ENCODE peak calls at places on chromosome 14, in seven cellular contexts. One of them, this sample, is unnamed.

GRCh38 chr14:50021261-50021660 is 95.1 kb downstream of the VCPKMT start:
- DNase-seq in GM12891: no peak
- DNase-seq in tibial nerve: no peak
- DNase-seq in heart left ventricle: no peak
- DNase-seq in upper lobe of left lung: no peak
- DNase-seq in right lobe of liver: no peak
- DNase-seq in body of pancreas: no peak
- DNase-seq in this sample: no peak

GRCh38 chr14:87896393-87897380 is 96.3 kb downstream of the GALC start:
- DNase-seq in GM12891: no peak
- DNase-seq in tibial nerve: no peak
- DNase-seq in heart left ventricle: no peak
- DNase-seq in upper lobe of left lung: no peak
- DNase-seq in right lobe of liver: no peak
- DNase-seq in body of pancreas: peak
- DNase-seq in this sample: peak

GRCh38 chr14:101839236-101839635 is 77.7 kb downstream of the PPP2R5C start:
- DNase-seq in GM12891: no peak
- DNase-seq in tibial nerve: no peak
- DNase-seq in heart left ventricle: no peak
- DNase-seq in upper lobe of left lung: no peak
- DNase-seq in right lobe of liver: no peak
- DNase-seq in body of pancreas: no peak
- DNase-seq in this sample: no peak

GRCh38 chr14:102182190-102182589 is 42.5 kb downstream of the WDR20 start:
- DNase-seq in GM12891: no peak
- DNase-seq in tibial nerve: no peak
- DNase-seq in heart left ventricle: no peak
- DNase-seq in upper lobe of left lung: no peak
- DNase-seq in right lobe of liver: no peak
- DNase-seq in body of pancreas: no peak
- DNase-seq in this sample: no peak

GRCh38 chr14:79451601-79452000 is 759.7 kb downstream of the DIO2 start:
- DNase-seq in GM12891: no peak
- DNase-seq in tibial nerve: no peak
- DNase-seq in heart left ventricle: no peak
- DNase-seq in upper lobe of left lung: no peak
- DNase-seq in right lobe of liver: no peak
- DNase-seq in body of pancreas: no peak
- DNase-seq in this sample: no peak

GRCh38 chr14:52267501-52268190 is at the start of gene PTGDR:
- DNase-seq in GM12891: no peak
- DNase-seq in tibial nerve: no peak
- DNase-seq in heart left ventricle: peak
- DNase-seq in upper lobe of left lung: peak
- DNase-seq in right lobe of liver: no peak
- DNase-seq in body of pancreas: peak
- DNase-seq in this sample: no peak

GRCh38 chr14:92540472-92541048 is 27.0 kb downstream of the RIN3 start:
- DNase-seq in GM12891: no peak
- DNase-seq in tibial nerve: peak
- DNase-seq in heart left ventricle: peak
- DNase-seq in upper lobe of left lung: peak
- DNase-seq in right lobe of liver: peak
- DNase-seq in body of pancreas: peak
- DNase-seq in this sample: peak

GRCh38 chr14:104694475-104694950 is 5.1 kb downstream of the INF2 start:
- DNase-seq in GM12891: no peak
- DNase-seq in tibial nerve: no peak
- DNase-seq in heart left ventricle: no peak
- DNase-seq in upper lobe of left lung: no peak
- DNase-seq in right lobe of liver: peak
- DNase-seq in body of pancreas: no peak
- DNase-seq in this sample: no peak

GRCh38 chr14:22419620-22420019 is 169.4 kb downstream of the DAD1 start:
- DNase-seq in GM12891: no peak
- DNase-seq in tibial nerve: no peak
- DNase-seq in heart left ventricle: no peak
- DNase-seq in upper lobe of left lung: no peak
- DNase-seq in right lobe of liver: no peak
- DNase-seq in body of pancreas: no peak
- DNase-seq in this sample: no peak

GRCh38 chr14:104973215-104974145 is 4.7 kb downstream of the AHNAK2 start:
- DNase-seq in GM12891: no peak
- DNase-seq in tibial nerve: peak
- DNase-seq in heart left ventricle: peak
- DNase-seq in upper lobe of left lung: peak
- DNase-seq in right lobe of liver: peak
- DNase-seq in body of pancreas: peak
- DNase-seq in this sample: peak

GRCh38 chr14:39682563-39682962 is 250.3 kb upstream of the FBXO33 start:
- DNase-seq in GM12891: no peak
- DNase-seq in tibial nerve: no peak
- DNase-seq in heart left ventricle: no peak
- DNase-seq in upper lobe of left lung: no peak
- DNase-seq in right lobe of liver: no peak
- DNase-seq in body of pancreas: no peak
- DNase-seq in this sample: no peak

GRCh38 chr14:77653473-77653872 is 37.0 kb upstream of the SPTLC2 start:
- DNase-seq in GM12891: no peak
- DNase-seq in tibial nerve: no peak
- DNase-seq in heart left ventricle: no peak
- DNase-seq in upper lobe of left lung: no peak
- DNase-seq in right lobe of liver: no peak
- DNase-seq in body of pancreas: no peak
- DNase-seq in this sample: no peak

GRCh38 chr14:91258021-91258618 is 13.6 kb upstream of the GPR68 start:
- DNase-seq in GM12891: no peak
- DNase-seq in tibial nerve: no peak
- DNase-seq in heart left ventricle: peak
- DNase-seq in upper lobe of left lung: peak
- DNase-seq in right lobe of liver: no peak
- DNase-seq in body of pancreas: peak
- DNase-seq in this sample: no peak

GRCh38 chr14:77290705-77291104 is 19.7 kb upstream of the NGB start:
- DNase-seq in GM12891: no peak
- DNase-seq in tibial nerve: no peak
- DNase-seq in heart left ventricle: no peak
- DNase-seq in upper lobe of left lung: no peak
- DNase-seq in right lobe of liver: no peak
- DNase-seq in body of pancreas: no peak
- DNase-seq in this sample: no peak

GRCh38 chr14:59483819-59484610 is at the start of the genes JKAMP and L3HYPDH:
- DNase-seq in GM12891: peak
- DNase-seq in tibial nerve: peak
- DNase-seq in heart left ventricle: peak
- DNase-seq in upper lobe of left lung: peak
- DNase-seq in right lobe of liver: peak
- DNase-seq in body of pancreas: peak
- DNase-seq in this sample: peak

GRCh38 chr14:94391284-94391914 is 3.0 kb upstream of the SERPINA1 start:
- DNase-seq in GM12891: no peak
- DNase-seq in tibial nerve: no peak
- DNase-seq in heart left ventricle: no peak
- DNase-seq in upper lobe of left lung: no peak
- DNase-seq in right lobe of liver: peak
- DNase-seq in body of pancreas: no peak
- DNase-seq in this sample: no peak

GRCh38 chr14:86798330-86798729 is 1194.7 kb downstream of the GALC start:
- DNase-seq in GM12891: no peak
- DNase-seq in tibial nerve: no peak
- DNase-seq in heart left ventricle: no peak
- DNase-seq in upper lobe of left lung: no peak
- DNase-seq in right lobe of liver: no peak
- DNase-seq in body of pancreas: no peak
- DNase-seq in this sample: no peak

GRCh38 chr14:63205850-63206249 is 1.6 kb downstream of the RHOJ start:
- DNase-seq in GM12891: no peak
- DNase-seq in tibial nerve: no peak
- DNase-seq in heart left ventricle: no peak
- DNase-seq in upper lobe of left lung: no peak
- DNase-seq in right lobe of liver: no peak
- DNase-seq in body of pancreas: no peak
- DNase-seq in this sample: no peak

GRCh38 chr14:96574633-96575191 is 72.5 kb downstream of the PAPOLA start:
- DNase-seq in GM12891: no peak
- DNase-seq in tibial nerve: no peak
- DNase-seq in heart left ventricle: no peak
- DNase-seq in upper lobe of left lung: no peak
- DNase-seq in right lobe of liver: no peak
- DNase-seq in body of pancreas: peak
- DNase-seq in this sample: no peak

GRCh38 chr14:67680121-67680602 is 5.7 kb upstream of the VTI1B start:
- DNase-seq in GM12891: peak
- DNase-seq in tibial nerve: no peak
- DNase-seq in heart left ventricle: no peak
- DNase-seq in upper lobe of left lung: no peak
- DNase-seq in right lobe of liver: no peak
- DNase-seq in body of pancreas: no peak
- DNase-seq in this sample: no peak
- TF ChIP-seq POLR2A in GM12891: no peak
- TF ChIP-seq POLR2A in tibial nerve: no peak
- TF ChIP-seq POLR2A in heart left ventricle: no peak
- TF ChIP-seq POLR2A in upper lobe of left lung: no peak
- TF ChIP-seq POLR2A in right lobe of liver: no peak
- TF ChIP-seq POLR2A in body of pancreas: no peak
- TF ChIP-seq POLR2A in this sample: no peak

DNA sequence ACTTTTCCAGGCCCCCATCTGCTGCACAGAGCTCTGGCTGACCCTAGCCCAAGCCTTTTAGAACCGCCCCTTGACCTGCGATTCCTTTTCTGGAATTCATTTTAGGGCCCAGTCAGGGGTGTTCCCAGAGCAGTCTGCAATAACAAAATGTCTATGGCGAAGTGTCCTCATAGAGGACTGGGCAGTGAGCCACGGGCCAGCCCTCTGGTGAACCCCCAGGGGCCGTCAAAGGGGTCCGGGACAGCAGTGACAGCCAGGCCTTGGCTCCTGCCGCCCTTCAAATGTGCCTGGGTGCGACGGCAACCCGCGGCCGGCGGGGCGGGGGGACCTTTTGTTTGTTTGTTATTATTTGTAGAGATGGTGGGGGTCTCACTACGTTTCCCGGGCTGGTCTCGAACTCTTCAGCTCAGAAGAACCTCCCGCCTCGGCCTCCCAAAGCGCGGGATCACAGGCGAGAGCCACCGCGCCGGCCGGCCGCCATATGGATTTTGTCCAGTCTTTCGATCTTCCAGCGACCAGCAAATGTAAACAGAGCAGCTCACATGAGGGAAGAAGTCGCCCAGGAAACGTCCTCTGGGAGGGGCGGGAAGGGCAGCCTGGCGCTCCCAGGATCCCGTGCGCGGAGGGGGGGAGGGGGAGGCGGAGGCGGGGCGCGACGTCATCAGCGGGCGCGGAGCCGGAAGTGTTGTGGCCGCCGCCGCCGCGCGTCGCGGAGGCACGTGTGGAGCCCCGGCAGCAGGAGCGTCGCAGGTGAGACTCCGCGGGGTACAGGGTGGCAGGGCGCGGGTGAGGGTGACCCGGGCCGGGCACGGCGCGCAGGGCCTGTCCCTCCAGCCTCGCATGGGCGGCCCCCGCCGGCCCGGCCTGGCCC is at the start of gene TRMT61A:
- DNase-seq in GM12891: peak
- DNase-seq in tibial nerve: peak
- DNase-seq in heart left ventricle: peak
- DNase-seq in upper lobe of left lung: peak
- DNase-seq in right lobe of liver: peak
- DNase-seq in body of pancreas: peak
- DNase-seq in this sample: peak
- TF ChIP-seq POLR2A in GM12891: peak
- TF ChIP-seq POLR2A in tibial nerve: no peak
- TF ChIP-seq POLR2A in heart left ventricle: no peak
- TF ChIP-seq POLR2A in upper lobe of left lung: no peak
- TF ChIP-seq POLR2A in right lobe of liver: peak
- TF ChIP-seq POLR2A in body of pancreas: peak
- TF ChIP-seq POLR2A in this sample: no peak

DNA sequence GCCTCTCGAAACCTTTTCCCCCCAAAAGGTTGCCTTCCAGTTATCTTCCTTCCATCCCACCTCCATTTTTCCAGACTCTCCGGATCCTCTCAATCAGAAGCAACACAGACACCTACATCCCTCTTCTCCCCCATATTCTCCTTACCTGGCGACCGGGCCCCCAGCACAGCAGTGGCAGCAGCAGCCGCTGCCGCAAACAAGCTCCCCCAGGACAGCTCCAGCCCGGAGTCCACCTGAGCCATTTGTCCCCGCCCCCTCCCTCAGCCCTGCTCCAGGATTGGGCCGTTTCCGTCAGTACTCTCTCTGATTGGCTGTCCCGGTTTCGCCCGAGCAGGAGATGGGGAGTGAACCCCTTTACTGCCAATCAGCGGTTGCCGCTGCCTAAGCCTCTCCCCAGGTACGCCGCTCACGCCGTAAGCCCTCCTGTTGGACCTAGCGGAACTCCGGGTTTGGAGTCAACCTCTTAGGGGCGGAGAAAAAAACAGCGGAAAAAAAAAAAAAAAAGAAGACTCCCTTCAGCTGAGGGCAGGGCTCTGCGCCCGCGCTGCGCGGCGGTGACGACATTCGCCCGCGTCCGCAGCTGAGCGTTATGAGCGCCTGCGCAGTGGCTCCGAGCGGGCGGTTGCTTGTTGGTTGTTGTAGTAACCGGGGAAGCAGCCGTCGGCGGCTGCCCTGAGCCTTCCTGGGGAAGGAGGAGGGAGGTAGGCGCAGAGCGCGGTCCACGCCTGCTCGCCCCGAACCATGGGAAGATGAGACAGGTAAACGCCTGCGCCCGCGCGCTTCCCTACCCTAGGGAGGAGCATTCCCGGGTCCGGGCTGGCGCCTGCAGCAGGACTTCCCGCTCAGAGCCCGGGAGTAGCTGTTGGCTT is at the start of the genes ERG28 and TTLL5:
- DNase-seq in GM12891: peak
- DNase-seq in tibial nerve: peak
- DNase-seq in heart left ventricle: peak
- DNase-seq in upper lobe of left lung: peak
- DNase-seq in right lobe of liver: peak
- DNase-seq in body of pancreas: peak
- DNase-seq in this sample: peak
- TF ChIP-seq POLR2A in GM12891: peak
- TF ChIP-seq POLR2A in tibial nerve: peak
- TF ChIP-seq POLR2A in heart left ventricle: no peak
- TF ChIP-seq POLR2A in upper lobe of left lung: no peak
- TF ChIP-seq POLR2A in right lobe of liver: peak
- TF ChIP-seq POLR2A in body of pancreas: peak
- TF ChIP-seq POLR2A in this sample: peak

DNA sequence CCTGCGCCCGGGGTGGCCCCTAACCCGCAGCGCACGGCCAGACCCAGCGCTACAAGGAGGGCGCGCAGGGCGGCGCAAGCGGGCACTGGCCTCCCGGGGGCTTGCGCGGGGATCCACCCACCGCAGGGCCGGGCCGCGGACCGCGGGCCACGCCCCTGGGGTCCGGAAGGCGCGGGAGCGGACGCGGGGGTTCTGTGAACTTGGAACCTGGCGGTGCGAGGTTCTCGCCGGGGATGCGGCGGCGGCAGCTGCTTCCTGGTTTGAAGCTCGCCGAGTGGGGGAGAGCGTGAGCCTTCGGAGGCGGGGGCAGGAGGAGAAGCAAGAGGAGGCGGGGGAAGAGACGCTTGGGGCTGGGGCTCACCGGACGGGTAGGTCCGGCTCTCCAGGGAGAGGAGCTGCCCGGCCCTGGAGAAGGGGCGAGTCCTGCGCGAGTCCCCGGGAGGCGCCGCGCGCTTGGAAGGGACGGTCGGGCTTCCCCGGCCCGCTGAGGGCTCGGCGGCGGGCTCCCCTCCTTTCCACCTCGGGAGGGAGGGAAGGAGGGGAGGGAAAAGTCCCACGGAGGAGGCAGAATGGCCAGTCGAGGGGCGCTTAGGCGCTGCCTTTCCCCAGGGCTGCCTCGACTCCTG is at the start of gene PRKCH:
- DNase-seq in GM12891: peak
- DNase-seq in tibial nerve: no peak
- DNase-seq in heart left ventricle: peak
- DNase-seq in upper lobe of left lung: peak
- DNase-seq in right lobe of liver: peak
- DNase-seq in body of pancreas: peak
- DNase-seq in this sample: peak
- TF ChIP-seq POLR2A in GM12891: no peak
- TF ChIP-seq POLR2A in tibial nerve: no peak
- TF ChIP-seq POLR2A in heart left ventricle: no peak
- TF ChIP-seq POLR2A in upper lobe of left lung: no peak
- TF ChIP-seq POLR2A in right lobe of liver: peak
- TF ChIP-seq POLR2A in body of pancreas: peak
- TF ChIP-seq POLR2A in this sample: peak